ENCODE peak calls at places on chromosomes 4 and X, in five cellular contexts. Y is uterus, H is A549, G is tibial nerve, L is right lobe of liver. Z is an unnamed sample.
A peak's percentile ranks its signal among the peaks of the same experiment; 100 is the strongest.

GRCh38 chr4:10565166-10565780 is 108.0 kb upstream of the ZNF518B start:
- DNase-seq in Y (no peak), H (no peak), G (no peak), L (no peak), Z (no peak)

GRCh38 chrX:16828126-16828908 is 41.8 kb downstream of the RBBP7 start:
- DNase-seq in Y (peak; percentile 38), H (no peak), G (peak; percentile 15), L (no peak), Z (no peak)

GRCh38 chrX:41332408-41332987 is 1.5 kb upstream of the DDX3X start:
- DNase-seq in Y (no peak), H (no peak), G (no peak), L (no peak), Z (no peak)

GRCh38 chrX:136574548-136574947 is 42.5 kb downstream of the VGLL1 start:
- DNase-seq in Y (no peak), H (no peak), G (no peak), L (no peak), Z (no peak)

GRCh38 chr4:25697516-25697915 is 41.9 kb downstream of the SLC34A2 start:
- DNase-seq in Y (no peak), H (no peak), G (no peak), L (no peak), Z (no peak)

GRCh38 chr4:146790515-146790914 is 151.8 kb downstream of the POU4F2 start:
- DNase-seq in Y (no peak), H (no peak), G (no peak), L (no peak), Z (no peak)

GRCh38 chr4:165133150-165133549 is 20.5 kb upstream of the TMEM192 start:
- DNase-seq in Y (no peak), H (no peak), G (no peak), L (no peak), Z (no peak)

GRCh38 chrX:12579311-12579710 is 211.9 kb upstream of the PRPS2 start:
- DNase-seq in Y (no peak), H (no peak), G (no peak), L (no peak), Z (no peak)

GRCh38 chrX:103640401-103641155 is 11.8 kb downstream of the TCEAL1 start:
- DNase-seq in Y (no peak), H (no peak), G (no peak), L (no peak), Z (no peak)

GRCh38 chr4:78058591-78059523 is 1.7 kb downstream of the FRAS1 start:
- DNase-seq in Y (peak; percentile 20), H (peak; percentile 33), G (no peak), L (peak; percentile 47), Z (peak; percentile 29)

GRCh38 chr4:3491681-3492405 is 28.7 kb downstream of the DOK7 start:
- DNase-seq in Y (no peak), H (no peak), G (no peak), L (no peak), Z (no peak)

GRCh38 chr4:107619731-107620130 is 100.3 kb downstream of the PAPSS1 start:
- DNase-seq in Y (no peak), H (no peak), G (no peak), L (no peak), Z (no peak)

GRCh38 chr4:40349561-40350198 is 14.5 kb downstream of the CHRNA9 start:
- DNase-seq in Y (no peak), H (no peak), G (no peak), L (no peak), Z (no peak)

GRCh38 chr4:5708171-5708828 is at the start of gene EVC2:
- DNase-seq in Y (peak; percentile 83), H (peak; percentile 13), G (peak; percentile 53), L (peak; percentile 54), Z (peak; percentile 87)

GRCh38 chr4:185787926-185788679 is 23.9 kb downstream of the SORBS2 start:
- DNase-seq in Y (no peak), H (no peak), G (no peak), L (no peak), Z (no peak)

GRCh38 chr4:52788806-52789205 is 37.6 kb upstream of the ERVMER34-1 start:
- DNase-seq in Y (no peak), H (no peak), G (no peak), L (no peak), Z (no peak)

GRCh38 chr4:122542411-122543236 is 78.2 kb downstream of the IL21 start:
- DNase-seq in Y (no peak), H (no peak), G (no peak), L (no peak), Z (no peak)

DNA sequence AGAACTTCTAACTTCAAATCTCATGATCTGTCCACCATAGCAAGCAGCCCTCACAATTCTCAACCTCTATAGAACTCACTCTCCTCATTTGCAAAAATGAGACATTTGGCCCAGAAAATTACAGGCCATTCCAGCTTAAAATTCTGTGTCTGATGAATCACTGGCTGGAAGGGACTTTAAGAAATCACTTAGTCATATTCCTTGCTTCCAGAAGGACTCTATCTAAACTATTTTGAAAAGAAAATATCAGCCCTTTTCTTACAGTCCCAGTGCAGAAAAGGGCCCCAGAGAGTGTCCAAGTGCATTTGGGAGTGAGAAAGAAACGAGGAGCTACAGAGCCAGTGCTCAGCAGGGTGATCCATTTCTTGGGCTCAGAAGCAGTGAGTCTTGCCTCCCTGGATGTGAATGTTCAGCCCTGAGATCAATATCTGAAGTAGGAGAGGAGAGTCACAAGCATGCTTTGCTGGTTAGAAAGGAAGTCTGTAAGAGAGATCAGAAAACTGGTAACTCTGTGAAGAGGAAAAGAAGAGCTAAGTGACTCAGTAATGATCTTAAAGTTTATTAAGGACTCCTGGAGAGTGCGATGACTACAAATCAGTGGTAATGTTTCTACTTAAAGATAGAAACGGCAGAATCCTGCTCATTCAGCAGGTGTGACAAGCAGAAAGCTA is 139.8 kb downstream of the PALLD start:
- DNase-seq in Y (no peak), H (no peak), G (no peak), L (no peak), Z (no peak)
- H3K4me1 ChIP-seq in Y (peaks cover 3% of the 10 kb centered on the region), H (peaks cover 46% of the 10 kb centered on the region), G (peaks cover 21% of the 10 kb centered on the region), L (no peaks in the 10 kb centered on the region), Z (peaks cover 7% of the 10 kb centered on the region)

GRCh38 chr4:98148856-98149255 is 5.6 kb upstream of the STPG2 start:
- DNase-seq in Y (no peak), H (no peak), G (no peak), L (no peak), Z (no peak)

GRCh38 chr4:98143001-98143899 is at the start of gene STPG2:
- DNase-seq in Y (peak; percentile 87), H (peak; percentile 50), G (peak; percentile 76), L (peak; percentile 96), Z (peak; percentile 92)
- TF ChIP-seq POLR2A in Y (peak; percentile 55), H (peak; percentile 23), G (peak; percentile 63), L (peak; percentile 67), Z (peak; percentile 53)

GRCh38 chr4:81491943-81492342 is 20.2 kb upstream of the RASGEF1B start:
- DNase-seq in Y (no peak), H (no peak), G (no peak), L (no peak), Z (no peak)

GRCh38 chr4:81495308-81495707 is 23.6 kb upstream of the RASGEF1B start:
- DNase-seq in Y (no peak), H (no peak), G (no peak), L (no peak), Z (no peak)

GRCh38 chr4:81493895-81494490 is 22.3 kb upstream of the RASGEF1B start:
- DNase-seq in Y (no peak), H (no peak), G (no peak), L (no peak), Z (no peak)

GRCh38 chr4:81490761-81491160 is 19.1 kb upstream of the RASGEF1B start:
- DNase-seq in Y (no peak), H (no peak), G (no peak), L (no peak), Z (no peak)

GRCh38 chr4:81492596-81492995 is 20.9 kb upstream of the RASGEF1B start:
- DNase-seq in Y (no peak), H (no peak), G (no peak), L (no peak), Z (no peak)
- TF ChIP-seq CTCF in Y (no peak), H (no peak), G (no peak), L (no peak), Z (no peak)

DNA sequence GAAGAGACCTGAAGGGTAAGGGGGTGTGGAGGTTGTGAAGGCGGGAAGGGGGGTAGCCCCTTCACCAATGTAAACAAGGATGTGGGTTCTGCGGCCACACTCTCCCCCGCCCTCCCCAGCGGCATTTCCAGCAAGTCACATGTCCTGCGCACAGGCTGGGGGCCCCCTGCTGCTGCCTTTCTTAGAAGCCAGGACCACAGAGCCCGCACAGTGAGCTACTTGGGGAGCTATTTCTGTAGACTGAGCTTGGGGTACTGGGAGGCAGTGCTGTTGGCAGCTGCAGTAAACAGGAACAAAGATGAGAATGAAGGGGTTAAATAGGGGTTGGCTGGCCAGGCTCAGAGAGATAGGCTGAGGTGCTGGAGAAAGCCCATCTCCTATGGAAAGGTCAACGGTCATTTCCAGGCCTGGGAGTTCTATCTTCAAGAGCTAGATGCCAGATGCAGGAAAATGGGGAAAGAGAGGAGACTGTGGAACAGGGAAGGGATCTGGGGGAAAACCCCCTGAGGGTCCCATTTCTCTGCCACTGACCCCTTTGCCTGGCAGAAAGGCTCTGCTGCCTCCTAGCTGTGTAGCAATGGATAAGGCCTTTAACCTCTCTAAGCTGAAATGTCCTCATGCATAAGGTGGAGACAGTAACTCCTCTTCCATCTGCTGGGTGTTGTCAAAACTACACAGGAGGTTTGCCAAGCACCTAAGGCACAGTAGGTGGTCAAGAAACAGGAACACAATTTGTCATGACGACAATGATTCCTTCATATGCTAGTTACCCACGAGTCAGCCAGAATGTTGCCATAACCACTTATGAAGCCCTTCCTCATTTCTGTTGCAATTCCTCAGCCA is 18.5 kb upstream of the PIM2 start:
- DNase-seq in Y (no peak), H (no peak), G (no peak), L (peak; percentile 58), Z (no peak)
- H3K4me1 ChIP-seq in Y (no peaks in the 10 kb centered on the region), H (no peaks in the 10 kb centered on the region), G (no peaks in the 10 kb centered on the region), L (no peaks in the 10 kb centered on the region), Z (peaks cover 2% of the 10 kb centered on the region)

DNA sequence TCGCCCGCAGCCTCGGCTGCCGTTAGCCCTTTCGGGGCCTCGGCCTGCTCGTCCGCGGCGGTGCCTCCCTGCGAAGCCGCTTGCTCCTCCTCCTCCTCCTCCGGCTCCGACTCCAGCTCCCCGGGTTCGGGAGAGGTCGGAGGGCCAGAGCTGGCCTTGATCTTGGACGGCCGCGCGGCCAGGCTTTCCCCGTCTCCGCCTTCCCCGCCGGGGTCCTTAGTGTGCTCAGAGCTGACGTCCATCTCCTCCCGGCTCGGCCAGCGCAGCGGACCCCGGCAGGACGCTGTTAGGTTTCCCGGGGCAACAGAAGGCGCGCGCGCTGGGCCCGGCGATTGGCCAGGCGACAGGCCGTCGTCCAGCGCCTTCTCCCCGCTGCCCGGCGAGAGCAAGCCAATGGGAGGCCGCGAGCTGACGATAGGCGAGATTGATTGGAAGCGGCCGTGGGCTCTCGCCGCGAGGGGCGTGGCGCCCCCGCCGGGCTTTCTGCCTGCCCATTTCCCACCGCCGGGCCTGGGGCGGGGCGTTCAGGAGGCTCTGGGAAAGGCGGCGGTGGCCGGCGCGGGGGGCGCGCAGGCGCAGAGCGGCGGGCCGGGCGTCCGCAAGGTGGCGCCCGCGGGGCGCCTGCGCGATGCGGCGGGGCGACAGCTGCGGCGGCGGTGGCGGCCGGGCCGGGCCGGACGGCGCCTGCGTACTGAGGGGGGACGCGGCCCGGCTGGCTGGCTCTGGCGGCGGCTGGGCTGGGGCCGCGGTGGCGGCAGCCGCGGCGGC is at the start of gene TADA2B:
- DNase-seq in Y (peak; percentile 98), H (peak; percentile 94), G (peak; percentile 94), L (peak; percentile 98), Z (peak; percentile 99)
- TF ChIP-seq POLR2A in Y (no peak), H (peak; percentile 47), G (peak; percentile 49), L (no peak), Z (no peak)

Z was measured in ovary.